ENCODE peak calls at places on chromosomes 13 and 19, in seven cellular contexts. O is HCT116, V is SK-N-SH, X is H1, W is K562, P is GM12878, B is HepG2. N is an unnamed sample.

GRCh38 chr19:43754562-43755255 is at the start of gene SMG9:
- DNase-seq in O (peak), V (peak), X (peak), W (peak), P (peak), B (peak), N (peak)

GRCh38 chr13:45490068-45490467 is 25.3 kb downstream of the COG3 start:
- DNase-seq in O (no peak), V (peak), X (no peak), W (no peak), P (no peak), B (peak), N (no peak)

GRCh38 chr13:48749144-48749543 is 95.4 kb downstream of the CYSLTR2 start:
- DNase-seq in O (no peak), V (no peak), X (no peak), W (no peak), P (no peak), B (no peak), N (no peak)

GRCh38 chr19:10816691-10817090 is 19.3 kb downstream of the TMED1 start:
- DNase-seq in O (no peak), V (peak), X (no peak), W (no peak), P (no peak), B (no peak), N (no peak)

GRCh38 chr13:114071991-114072390 is 60.4 kb downstream of the RASA3 start:
- DNase-seq in O (no peak), V (no peak), X (no peak), W (no peak), P (no peak), B (no peak), N (no peak)

GRCh38 chr13:34156841-34157365 is 339.0 kb downstream of the RFC3 start:
- DNase-seq in O (peak), V (no peak), X (no peak), W (no peak), P (peak), B (peak), N (peak)

GRCh38 chr13:46172531-46172991 is 9.4 kb downstream of the LCP1 start:
- DNase-seq in O (no peak), V (no peak), X (no peak), W (no peak), P (no peak), B (no peak), N (no peak)

GRCh38 chr13:113741101-113741731 is 17.8 kb upstream of the TMEM255B start:
- DNase-seq in O (no peak), V (no peak), X (no peak), W (no peak), P (no peak), B (no peak), N (no peak)

GRCh38 chr19:37468961-37469777 is at the start of gene ZNF570:
- DNase-seq in O (no peak), V (peak), X (peak), W (peak), P (peak), B (peak), N (peak)

GRCh38 chr13:100269837-100270236 is 180.9 kb downstream of the PCCA start:
- DNase-seq in O (no peak), V (no peak), X (no peak), W (no peak), P (no peak), B (no peak), N (peak)

GRCh38 chr19:46378268-46378667 is 31.4 kb downstream of the PPP5C start:
- DNase-seq in O (no peak), V (no peak), X (no peak), W (no peak), P (no peak), B (no peak), N (no peak)

GRCh38 chr19:30107351-30107750 is 165.3 kb downstream of the URI1 start:
- DNase-seq in O (no peak), V (no peak), X (no peak), W (no peak), P (no peak), B (no peak), N (no peak)

GRCh38 chr13:42001580-42001979 is 40.7 kb upstream of the VWA8 start:
- DNase-seq in O (no peak), V (no peak), X (peak), W (no peak), P (no peak), B (no peak), N (no peak)

GRCh38 chr13:97802213-97802612 is 151.3 kb upstream of the IPO5 start:
- DNase-seq in O (no peak), V (no peak), X (no peak), W (no peak), P (no peak), B (no peak), N (no peak)

GRCh38 chr19:36043952-36044351 is 10.1 kb downstream of the THAP8 start:
- DNase-seq in O (no peak), V (no peak), X (no peak), W (no peak), P (no peak), B (no peak), N (no peak)

GRCh38 chr19:37466798-37467607 is at the start of gene ZNF569:
- DNase-seq in O (no peak), V (peak), X (peak), W (peak), P (peak), B (peak), N (peak)

GRCh38 chr13:30918662-30919405 is 12.8 kb downstream of the MEDAG start:
- DNase-seq in O (no peak), V (no peak), X (no peak), W (no peak), P (no peak), B (no peak), N (no peak)

GRCh38 chr13:75762066-75762937 is 126.2 kb downstream of the LMO7 start:
- DNase-seq in O (no peak), V (no peak), X (no peak), W (no peak), P (peak), B (peak), N (peak)

GRCh38 chr13:102847272-102848234 is 1.7 kb downstream of the ERCC5 start:
- DNase-seq in O (peak), V (peak), X (no peak), W (no peak), P (no peak), B (no peak), N (peak)

GRCh38 chr19:39831679-39832078 is 2.3 kb downstream of the DYRK1B start:
- DNase-seq in O (no peak), V (no peak), X (no peak), W (no peak), P (no peak), B (no peak), N (no peak)

GRCh38 chr13:44155422-44156293 is 218.0 kb upstream of the SERP2 start:
- DNase-seq in O (no peak), V (no peak), X (no peak), W (peak), P (no peak), B (no peak), N (no peak)

GRCh38 chr19:9362905-9363304 is at the start of gene ZNF177:
- DNase-seq in O (no peak), V (peak), X (no peak), W (peak), P (no peak), B (no peak), N (no peak)

GRCh38 chr13:62483774-62484173 is 1068.1 kb upstream of the PCDH20 start:
- DNase-seq in O (no peak), V (no peak), X (no peak), W (no peak), P (no peak), B (no peak), N (no peak)

GRCh38 chr19:15317392-15318011 is 14.8 kb downstream of the BRD4 start:
- DNase-seq in O (no peak), V (no peak), X (no peak), W (no peak), P (no peak), B (peak), N (no peak)

GRCh38 chr13:109781384-109782065 is 4.9 kb downstream of the IRS2 start:
- DNase-seq in O (no peak), V (peak), X (no peak), W (no peak), P (no peak), B (no peak), N (no peak)

GRCh38 chr19:35344511-35345031 is 3.1 kb upstream of the FFAR1 start:
- DNase-seq in O (no peak), V (no peak), X (peak), W (peak), P (no peak), B (no peak), N (no peak)

GRCh38 chr19:43618921-43619261 is 538 bp downstream of the ZNF428 start:
- DNase-seq in O (no peak), V (peak), X (no peak), W (no peak), P (peak), B (peak), N (no peak)

GRCh38 chr13:52652980-52653303 is 306 bp downstream of the SUGT1 start:
- DNase-seq in O (no peak), V (peak), X (no peak), W (peak), P (no peak), B (no peak), N (no peak)

GRCh38 chr13:37127706-37128241 is 22.3 kb upstream of the CSNK1A1L start:
- DNase-seq in O (no peak), V (no peak), X (no peak), W (no peak), P (no peak), B (no peak), N (no peak)

GRCh38 chr19:33194884-33195710 is 967 bp downstream of the LRP3 start:
- DNase-seq in O (no peak), V (peak), X (peak), W (no peak), P (no peak), B (peak), N (peak)

GRCh38 chr13:43776680-43777079 is 10.1 kb downstream of the ENOX1 start:
- DNase-seq in O (no peak), V (no peak), X (no peak), W (no peak), P (no peak), B (no peak), N (no peak)

GRCh38 chr13:44272692-44273091 is 100.9 kb upstream of the SERP2 start:
- DNase-seq in O (no peak), V (no peak), X (no peak), W (no peak), P (no peak), B (no peak), N (no peak)

GRCh38 chr19:51096473-51097165 is 11.6 kb downstream of the CTU1 start:
- DNase-seq in O (peak), V (no peak), X (no peak), W (no peak), P (no peak), B (no peak), N (peak)

GRCh38 chr13:52868190-52868589 is 19.8 kb upstream of the PCDH8 start:
- DNase-seq in O (no peak), V (no peak), X (no peak), W (no peak), P (no peak), B (no peak), N (no peak)

GRCh38 chr13:47158583-47158982 is 261.7 kb upstream of the HTR2A start:
- DNase-seq in O (no peak), V (peak), X (no peak), W (peak), P (no peak), B (no peak), N (no peak)

GRCh38 chr19:58578430-58578925 is 5.3 kb upstream of the MZF1 start:
- DNase-seq in O (no peak), V (no peak), X (no peak), W (no peak), P (no peak), B (no peak), N (no peak)

GRCh38 chr13:101535192-101535746 is 82.8 kb downstream of the ITGBL1 start:
- DNase-seq in O (no peak), V (no peak), X (no peak), W (no peak), P (no peak), B (no peak), N (no peak)

GRCh38 chr13:46053162-46054012 is 841 bp upstream of the ZC3H13 start:
- DNase-seq in O (no peak), V (peak), X (no peak), W (no peak), P (no peak), B (no peak), N (no peak)

GRCh38 chr13:50074843-50075242 is 59.6 kb downstream of the KCNRG start:
- DNase-seq in O (no peak), V (no peak), X (no peak), W (no peak), P (no peak), B (no peak), N (no peak)

GRCh38 chr13:40123962-40124647 is 468.6 kb downstream of the COG6 start:
- DNase-seq in O (no peak), V (no peak), X (no peak), W (no peak), P (no peak), B (no peak), N (no peak)
- TF ChIP-seq JUND in O (no peak), V (no peak), X (no peak), W (no peak), P (no peak), B (no peak), N (no peak)

DNA sequence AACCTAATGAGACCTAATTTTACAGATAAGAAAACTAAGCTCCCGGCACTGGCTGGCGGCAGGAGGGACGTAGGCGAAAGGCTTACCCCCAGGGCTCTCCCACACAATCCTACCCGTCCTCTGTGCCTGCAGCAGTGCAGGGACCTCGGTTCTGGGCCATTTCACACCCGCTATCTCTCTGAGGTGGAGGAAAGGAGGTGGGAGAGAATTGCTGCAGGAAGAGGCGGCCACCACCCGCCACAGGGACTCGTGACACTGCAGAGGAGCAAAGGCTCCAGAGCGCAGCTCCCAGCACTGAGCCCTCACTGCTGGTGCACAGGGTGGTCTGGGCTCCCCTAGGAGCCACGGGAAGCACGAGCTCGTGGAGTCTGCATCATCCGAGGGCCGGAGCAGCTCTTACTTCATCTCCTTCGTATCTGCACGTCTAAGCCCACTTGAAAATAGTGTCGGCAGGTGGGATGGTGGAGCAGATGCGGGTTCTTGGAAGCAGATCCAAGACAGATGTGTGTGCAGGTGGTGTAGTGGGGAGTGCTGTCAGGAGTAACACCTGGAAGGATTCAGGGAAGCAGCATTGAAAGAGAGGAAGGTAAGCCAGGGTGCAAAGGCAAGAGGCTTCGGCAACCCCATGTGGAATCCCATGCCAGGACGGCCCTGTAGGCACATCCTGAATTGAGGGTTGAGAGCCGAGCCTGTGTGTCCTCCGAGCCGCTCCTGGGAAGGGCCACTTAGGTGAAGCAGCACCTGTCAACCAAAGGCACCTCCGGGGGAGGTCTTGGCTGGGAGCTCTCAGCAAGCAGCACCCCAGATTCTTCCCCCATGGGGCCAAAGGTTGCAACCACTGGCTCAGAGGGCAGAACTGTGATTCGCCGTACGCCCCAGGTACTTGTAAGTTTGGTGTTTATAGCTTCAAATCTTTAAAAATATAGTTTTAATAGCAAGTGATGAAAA is 115.8 kb upstream of the SPACA7 start:
- DNase-seq in O (no peak), V (no peak), X (no peak), W (no peak), P (no peak), B (no peak), N (no peak)
- TF ChIP-seq JUND in O (no peak), V (no peak), X (no peak), W (no peak), P (no peak), B (no peak), N (no peak)

DNA sequence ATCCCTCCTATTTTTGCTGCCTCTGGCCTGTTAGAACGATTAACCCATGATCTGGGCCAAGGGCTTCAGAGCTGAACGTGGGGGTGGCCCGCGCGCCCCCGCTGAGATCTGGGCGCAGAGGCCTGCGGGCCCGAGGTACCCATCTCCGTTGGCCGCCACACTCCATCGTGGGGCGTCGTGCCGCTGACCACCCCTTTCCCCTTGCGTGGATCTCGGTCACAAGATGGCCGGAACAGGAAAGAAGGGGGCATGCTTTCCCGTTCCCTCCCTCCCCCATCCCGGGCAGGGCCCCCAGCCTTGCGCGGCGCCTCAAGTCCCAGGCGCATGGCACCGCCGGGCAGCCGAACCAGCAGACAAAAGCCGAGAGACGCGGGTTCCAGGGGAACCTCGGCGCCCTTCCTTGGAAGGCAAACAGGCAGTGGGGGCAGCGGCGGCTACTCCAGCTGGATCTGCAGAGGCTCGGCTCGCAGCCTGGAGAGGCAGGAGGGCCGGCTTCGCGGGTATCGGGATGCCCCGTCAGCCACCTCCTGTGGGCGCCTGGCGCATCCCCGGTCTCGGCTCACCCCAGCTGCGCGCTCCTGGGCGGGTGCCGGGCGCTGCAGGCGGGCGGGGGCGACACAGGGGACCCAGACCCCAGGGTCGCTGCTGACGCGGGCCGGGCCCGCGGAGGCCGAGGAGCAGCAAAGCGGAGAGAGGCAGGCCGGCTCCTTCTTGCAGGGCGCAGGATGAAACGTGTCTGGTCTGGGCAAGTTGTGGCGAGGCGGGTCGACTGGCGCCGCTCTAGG is 500 bp downstream of the DZIP1 start:
- DNase-seq in O (no peak), V (peak), X (peak), W (no peak), P (no peak), B (peak), N (no peak)
- TF ChIP-seq JUND in O (no peak), V (no peak), X (no peak), W (no peak), P (no peak), B (no peak), N (no peak)

DNA sequence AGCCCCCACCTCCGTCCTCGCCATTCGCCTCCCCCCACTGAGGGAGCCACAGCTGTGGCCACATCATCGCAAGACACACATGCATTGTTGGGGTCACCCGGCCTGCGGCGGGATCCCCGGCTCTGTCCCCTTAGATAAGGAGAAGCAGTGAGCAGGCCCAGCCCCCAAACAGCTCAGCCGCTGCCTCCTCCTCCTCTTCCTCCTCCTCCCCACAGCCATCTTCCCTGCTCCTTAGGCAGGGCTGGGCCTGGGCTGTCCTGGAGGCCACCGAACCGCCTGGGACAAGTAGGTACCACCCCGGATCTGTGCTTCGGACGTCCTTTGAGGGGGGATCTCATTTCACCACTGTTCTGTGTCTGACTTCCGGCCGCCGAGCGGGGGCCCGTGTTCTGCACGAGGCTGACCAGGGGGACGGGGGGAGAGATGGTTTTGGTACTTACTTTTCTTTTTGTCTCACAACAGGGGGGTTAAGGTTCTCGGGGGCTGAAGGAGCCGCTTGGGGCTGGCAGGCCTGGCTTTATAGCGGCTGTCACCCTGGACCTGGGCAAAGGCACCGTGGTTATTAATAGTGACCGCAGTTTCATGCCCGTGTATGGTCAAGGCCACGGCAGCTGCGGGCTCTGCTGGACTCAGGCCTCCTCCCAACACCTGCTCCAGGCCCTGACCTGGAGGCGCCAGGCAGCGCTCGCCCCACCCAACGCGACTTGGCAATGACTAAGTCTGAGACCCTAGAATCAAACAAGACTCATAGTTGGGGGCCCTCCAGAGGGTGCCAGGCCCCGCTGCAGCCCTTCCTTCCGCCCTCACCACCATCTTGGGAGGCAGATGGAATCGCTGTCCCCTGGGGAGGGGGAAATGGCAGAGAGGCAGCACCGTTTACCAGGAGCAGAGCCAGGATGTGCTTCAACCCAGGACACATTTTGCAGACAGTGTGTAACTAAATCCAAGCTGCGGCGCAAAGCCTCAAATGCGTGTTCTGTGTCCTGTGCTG is 18.3 kb downstream of the NMRK2 start:
- DNase-seq in O (no peak), V (no peak), X (no peak), W (peak), P (no peak), B (no peak), N (no peak)
- TF ChIP-seq JUND in O (no peak), V (no peak), X (no peak), W (no peak), P (no peak), B (no peak), N (no peak)

GRCh38 chr19:12783849-12784393 is 7.4 kb upstream of the JUNB start:
- DNase-seq in O (no peak), V (no peak), X (no peak), W (peak), P (no peak), B (peak), N (no peak)

GRCh38 chr19:12784394-12784870 is 6.9 kb upstream of the JUNB start:
- DNase-seq in O (no peak), V (no peak), X (no peak), W (peak), P (no peak), B (no peak), N (no peak)

GRCh38 chr19:12786149-12786870 is 5.0 kb upstream of the JUNB start:
- DNase-seq in O (no peak), V (peak), X (no peak), W (no peak), P (no peak), B (no peak), N (peak)

GRCh38 chr19:12785431-12786011 is 5.8 kb upstream of the JUNB start:
- DNase-seq in O (no peak), V (no peak), X (no peak), W (no peak), P (no peak), B (no peak), N (no peak)

GRCh38 chr19:12784871-12785430 is 6.3 kb upstream of the JUNB start:
- DNase-seq in O (no peak), V (peak), X (no peak), W (no peak), P (no peak), B (no peak), N (no peak)
- TF ChIP-seq JUND in O (no peak), V (no peak), X (no peak), W (no peak), P (no peak), B (no peak), N (no peak)